ENCODE peak calls at places on chromosomes 1 and 21, in four cellular contexts. Y is suprapubic skin, P is kidney, U is AG09309. J is an unnamed sample.

GRCh38 chr1:50271968-50272578 is 151.2 kb downstream of the DMRTA2 start:
- DNase-seq in P (no peak), Y (no peak), U (no peak), J (peak)

GRCh38 chr1:194056169-194056568 is 869.8 kb upstream of the B3GALT2 start:
- DNase-seq in Y (no peak), P (no peak), U (no peak), J (no peak)

GRCh38 chr1:157310401-157310800 is 172.2 kb upstream of the ETV3 start:
- DNase-seq in P (no peak), U (no peak), Y (no peak), J (no peak)

GRCh38 chr1:68113961-68114360 is 63.5 kb upstream of the DIRAS3 start:
- DNase-seq in P (no peak), U (no peak), Y (no peak), J (no peak)

GRCh38 chr1:166193057-166193456 is 26.3 kb upstream of the FAM78B start:
- DNase-seq in Y (no peak), U (no peak), P (no peak), J (no peak)

GRCh38 chr1:12539320-12539704 is 78.7 kb downstream of the DHRS3 start:
- DNase-seq in Y (no peak), P (no peak), U (no peak), J (no peak)

GRCh38 chr1:31215083-31215570 is 24.6 kb downstream of the NKAIN1 start:
- DNase-seq in Y (no peak), U (no peak), P (no peak), J (no peak)

GRCh38 chr1:29579821-29580425 is 343.6 kb downstream of the PTPRU start:
- DNase-seq in P (no peak), Y (no peak), U (peak), J (no peak)

GRCh38 chr1:43688594-43689000 is 18.7 kb upstream of the ST3GAL3 start:
- DNase-seq in U (peak), Y (no peak), P (no peak), J (no peak)

GRCh38 chr1:179327679-179328078 is 34.1 kb downstream of the SOAT1 start:
- DNase-seq in Y (no peak), U (no peak), P (no peak), J (no peak)

GRCh38 chr1:43636006-43636641 is 13.8 kb upstream of the KDM4A start:
- DNase-seq in U (no peak), P (peak), Y (no peak), J (no peak)

GRCh38 chr1:6962390-6962955 is 177.2 kb downstream of the CAMTA1 start:
- DNase-seq in Y (peak), P (peak), U (no peak), J (peak)

GRCh38 chr1:156914440-156914856 is 6.0 kb upstream of the LRRC71 start:
- DNase-seq in Y (no peak), U (no peak), P (no peak), J (no peak)

GRCh38 chr1:199522936-199523335 is 504.6 kb upstream of the NR5A2 start:
- DNase-seq in Y (no peak), P (no peak), U (peak), J (no peak)

GRCh38 chr1:155057104-155057503 is 6.0 kb downstream of the ADAM15 start:
- DNase-seq in U (no peak), Y (no peak), P (peak), J (no peak)

GRCh38 chr21:33938381-33938780 is 22.8 kb upstream of the ATP5PO start:
- DNase-seq in U (no peak), P (no peak), Y (no peak), J (no peak)

GRCh38 chr1:168488153-168488552 is 55.6 kb downstream of the XCL2 start:
- DNase-seq in U (peak), P (no peak), Y (peak), J (no peak)

GRCh38 chr1:212606042-212606733 is 2.4 kb upstream of the ATF3 start:
- DNase-seq in U (no peak), Y (no peak), P (no peak), J (no peak)

GRCh38 chr1:212975607-212975918 is 25.2 kb downstream of the VASH2 start:
- DNase-seq in P (no peak), U (peak), Y (no peak), J (no peak)

GRCh38 chr1:61005572-61006386 is 76.6 kb upstream of the NFIA start:
- DNase-seq in P (no peak), U (no peak), Y (no peak), J (no peak)

GRCh38 chr1:7771673-7772299 is 690 bp downstream of the VAMP3 start:
- DNase-seq in Y (no peak), P (no peak), U (no peak), J (no peak)

GRCh38 chr1:183270541-183271141 is 84.6 kb downstream of the LAMC2 start:
- DNase-seq in Y (no peak), P (no peak), U (no peak), J (no peak)

GRCh38 chr1:22208265-22208972 is 65.5 kb upstream of the WNT4 start:
- DNase-seq in Y (no peak), U (no peak), P (peak), J (no peak)

GRCh38 chr1:160354388-160354985 is 11.3 kb downstream of the NCSTN start:
- DNase-seq in P (no peak), Y (no peak), U (no peak), J (no peak)

DNA sequence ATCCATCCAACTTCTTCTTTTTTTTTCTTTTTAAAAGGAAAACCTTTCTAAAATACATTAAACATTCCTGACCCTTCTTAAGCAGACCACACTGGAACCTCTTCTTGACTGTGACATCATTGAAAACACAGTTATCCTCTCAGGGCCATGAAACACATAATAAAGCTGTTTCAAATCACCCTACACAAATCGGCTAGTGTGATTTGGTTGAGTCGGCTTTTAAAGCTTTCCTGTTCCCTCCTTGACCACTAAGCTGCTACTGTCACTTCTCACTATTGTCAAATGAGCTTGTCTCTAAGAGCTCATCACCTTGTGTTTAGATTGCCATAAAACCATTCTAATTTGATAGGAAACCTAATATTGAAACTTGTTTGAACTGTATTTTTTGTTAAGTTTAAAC is 5.9 kb downstream of the USP24 start:
- DNase-seq in P (no peak), U (no peak), Y (no peak), J (peak)
- TF ChIP-seq CTCF in P (no peak), U (no peak), Y (no peak), J (no peak)

GRCh38 chr1:103194060-103194459 is 85.7 kb upstream of the COL11A1 start:
- DNase-seq in P (no peak), Y (no peak), U (no peak), J (no peak)
- TF ChIP-seq CTCF in P (no peak), Y (no peak), U (no peak), J (no peak)

DNA sequence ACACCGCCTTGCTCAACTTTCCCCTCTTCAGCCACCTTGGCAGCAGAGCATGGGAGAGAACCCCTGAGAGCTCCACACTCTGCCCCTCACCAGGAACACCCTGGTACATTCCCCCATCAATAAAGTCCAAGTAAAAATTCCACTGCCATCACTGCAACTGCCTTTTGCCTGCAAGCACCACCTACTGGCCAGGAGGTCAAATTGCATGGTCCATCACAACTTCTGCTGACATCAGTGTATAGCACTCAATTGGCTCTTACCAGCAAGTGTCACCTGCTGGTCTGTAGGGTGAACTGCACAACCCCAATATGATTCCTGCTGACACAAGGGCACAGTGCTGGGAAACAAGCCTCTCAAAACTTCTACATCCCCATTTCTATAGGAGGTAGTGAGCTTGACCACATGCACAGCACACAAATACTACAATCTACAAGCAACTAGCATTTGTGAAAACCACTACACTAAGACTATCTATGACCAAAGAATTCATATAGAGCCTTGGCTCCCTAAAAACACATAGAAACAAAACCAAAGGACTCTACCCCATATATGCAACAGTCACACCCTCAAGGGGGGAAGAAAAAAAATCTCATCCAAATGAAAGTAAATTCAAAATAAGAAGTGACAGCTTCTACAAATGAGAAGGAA is 69.2 kb downstream of the FASLG start:
- DNase-seq in U (no peak), P (no peak), Y (no peak), J (no peak)
- TF ChIP-seq CTCF in U (peak), P (peak), Y (peak), J (peak)

GRCh38 chr1:48073773-48074172 is 76.6 kb upstream of the TRABD2B start:
- DNase-seq in P (no peak), U (no peak), Y (no peak), J (no peak)
- TF ChIP-seq CTCF in P (no peak), U (no peak), Y (no peak), J (no peak)

DNA sequence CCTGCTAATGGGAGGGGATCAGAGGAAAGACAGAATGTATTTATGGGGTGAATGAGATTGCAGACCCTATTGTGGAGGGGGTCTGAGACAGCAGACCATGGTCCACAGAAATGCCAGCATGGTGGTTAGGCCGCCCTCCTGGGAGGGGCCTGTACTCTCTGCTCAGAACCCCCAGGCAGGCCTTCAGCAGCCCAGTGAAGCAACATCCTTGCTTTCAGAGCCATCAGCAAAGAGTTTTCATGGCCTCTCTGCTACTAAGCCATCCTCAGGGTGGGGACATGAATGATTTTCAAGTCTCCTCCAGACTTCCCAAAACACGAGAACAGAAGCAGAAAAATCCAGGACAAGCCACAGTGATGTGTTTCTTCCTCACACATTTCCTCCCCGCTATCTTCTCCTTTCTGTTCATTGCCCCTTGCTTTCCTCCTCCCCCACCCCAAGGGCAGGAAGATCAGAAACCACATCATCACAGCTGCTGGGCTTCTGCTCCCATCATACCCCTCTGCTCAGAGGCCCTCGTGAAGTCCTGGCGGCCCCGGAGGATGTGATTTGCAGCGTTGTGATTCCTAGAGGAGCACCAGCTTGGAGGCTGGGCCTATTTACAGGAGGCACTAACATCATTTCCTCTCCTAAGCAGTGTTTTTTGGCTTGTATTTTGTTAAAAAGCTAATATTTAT is 48.0 kb downstream of the ABCA4 start:
- DNase-seq in P (no peak), U (no peak), Y (no peak), J (no peak)
- TF ChIP-seq CTCF in P (no peak), U (no peak), Y (no peak), J (no peak)

GRCh38 chr1:84668185-84668584 is 22.1 kb downstream of the SSX2IP start:
- DNase-seq in P (no peak), Y (no peak), U (no peak), J (no peak)
- TF ChIP-seq CTCF in P (peak), Y (no peak), U (peak), J (peak)

GRCh38 chr1:201312298-201312697 is 29.0 kb downstream of the PKP1 start:
- DNase-seq in U (no peak), P (no peak), Y (no peak), J (no peak)
- TF ChIP-seq CTCF in U (no peak), P (no peak), Y (no peak), J (no peak)

GRCh38 chr1:38616846-38617245 is 242.7 kb downstream of the RRAGC start:
- DNase-seq in Y (no peak), U (no peak), P (no peak), J (no peak)

GRCh38 chr1:38612956-38613355 is 246.6 kb downstream of the RRAGC start:
- DNase-seq in U (no peak), P (no peak), Y (no peak), J (no peak)

GRCh38 chr1:38613996-38614395 is 245.6 kb downstream of the RRAGC start:
- DNase-seq in P (peak), Y (no peak), U (no peak), J (no peak)

GRCh38 chr1:38614861-38615260 is 244.7 kb downstream of the RRAGC start:
- DNase-seq in P (no peak), U (no peak), Y (no peak), J (no peak)

GRCh38 chr1:38615680-38616079 is 243.9 kb downstream of the RRAGC start:
- DNase-seq in U (no peak), Y (no peak), P (no peak), J (no peak)
- TF ChIP-seq CTCF in U (peak), Y (no peak), P (no peak), J (no peak)

GRCh38 chr21:18522181-18522771 is 118.7 kb upstream of the TMPRSS15 start:
- DNase-seq in U (no peak), P (no peak), Y (no peak), J (no peak)
- TF ChIP-seq CTCF in U (no peak), P (no peak), Y (no peak), J (no peak)